ENCODE peak calls at places on chromosomes 16 and 17, in four cellular contexts. One of them, this sample, is unnamed.

GRCh38 chr16:55204923-55205322 is 119.1 kb upstream of the IRX6 start:
- DNase-seq in pancreas: no peak
- DNase-seq in HuH-7.5: no peak
- DNase-seq in nucleus accumbens: no peak
- DNase-seq in this sample: no peak

GRCh38 chr16:2742323-2743006 is 10.0 kb upstream of the SRRM2 start:
- DNase-seq in pancreas: no peak
- DNase-seq in HuH-7.5: no peak
- DNase-seq in nucleus accumbens: no peak
- DNase-seq in this sample: no peak

GRCh38 chr17:62671553-62671952 is 44.1 kb downstream of the MRC2 start:
- DNase-seq in pancreas: peak
- DNase-seq in HuH-7.5: peak
- DNase-seq in nucleus accumbens: no peak
- DNase-seq in this sample: peak

GRCh38 chr16:86764551-86764950 is 186.2 kb downstream of the FOXL1 start:
- DNase-seq in pancreas: no peak
- DNase-seq in HuH-7.5: no peak
- DNase-seq in nucleus accumbens: no peak
- DNase-seq in this sample: no peak

GRCh38 chr16:60310836-60311445 is 1576.8 kb upstream of the GOT2 start:
- DNase-seq in pancreas: no peak
- DNase-seq in HuH-7.5: no peak
- DNase-seq in nucleus accumbens: no peak
- DNase-seq in this sample: no peak

GRCh38 chr16:69465083-69465721 is 40.8 kb downstream of the CYB5B start:
- DNase-seq in pancreas: no peak
- DNase-seq in HuH-7.5: no peak
- DNase-seq in nucleus accumbens: no peak
- DNase-seq in this sample: no peak

GRCh38 chr16:30925646-30926332 is 2.4 kb downstream of the FBXL19 start:
- DNase-seq in pancreas: no peak
- DNase-seq in HuH-7.5: no peak
- DNase-seq in nucleus accumbens: no peak
- DNase-seq in this sample: no peak

GRCh38 chr17:50467114-50467854 is 1.4 kb downstream of the CHAD start:
- DNase-seq in pancreas: peak
- DNase-seq in HuH-7.5: no peak
- DNase-seq in nucleus accumbens: no peak
- DNase-seq in this sample: no peak

GRCh38 chr17:45046536-45047125 is 4.8 kb downstream of the DCAKD start:
- DNase-seq in pancreas: no peak
- DNase-seq in HuH-7.5: no peak
- DNase-seq in nucleus accumbens: no peak
- DNase-seq in this sample: no peak

GRCh38 chr17:11356371-11356770 is 115.4 kb downstream of the SHISA6 start:
- DNase-seq in pancreas: no peak
- DNase-seq in HuH-7.5: no peak
- DNase-seq in nucleus accumbens: no peak
- DNase-seq in this sample: no peak

GRCh38 chr17:65259281-65259680 is 122.1 kb downstream of the RGS9 start:
- DNase-seq in pancreas: no peak
- DNase-seq in HuH-7.5: no peak
- DNase-seq in nucleus accumbens: no peak
- DNase-seq in this sample: no peak